ENCODE peak calls at places on chromosomes 12 and 14, in nine cellular contexts. G is GM23248, F is K562, S is neuronal stem cell, V is NT2/D1, K is IMR-90, Z is HCT116, L is fibroblast of lung, A is H9. P is an unnamed sample.

GRCh38 chr14:101500681-101501080 is 60.6 kb upstream of the DIO3 start:
- DNase-seq in G (no peak), F (no peak), S (no peak), V (no peak), K (no peak), Z (no peak), L (no peak), A (peak; percentile 14), P (no peak)

GRCh38 chr14:60226296-60226695 is 22.7 kb upstream of the PPM1A start:
- DNase-seq in G (no peak), F (no peak), S (no peak), V (no peak), K (no peak), Z (no peak), L (no peak), A (no peak), P (no peak)

GRCh38 chr12:29516431-29516875 is 19.0 kb upstream of the OVCH1 start:
- DNase-seq in G (peak; percentile 45), F (no peak), S (no peak), V (no peak), K (peak; percentile 68), Z (no peak), L (peak; percentile 86), A (no peak), P (peak; percentile 83)

GRCh38 chr14:99758121-99758871 is 34.9 kb upstream of the EML1 start:
- DNase-seq in G (peak; percentile 98), F (no peak), S (no peak), V (peak; percentile 56), K (peak; percentile 96), Z (no peak), L (peak; percentile 97), A (peak; percentile 79), P (peak; percentile 94)

GRCh38 chr12:57718641-57719528 is 19.7 kb downstream of the AGAP2 start:
- DNase-seq in G (no peak), F (no peak), S (no peak), V (no peak), K (no peak), Z (no peak), L (no peak), A (no peak), P (no peak)

GRCh38 chr12:72511906-72512305 is 239.7 kb downstream of the TRHDE start:
- DNase-seq in G (peak; percentile 43), F (no peak), S (peak; percentile 36), V (no peak), K (peak; percentile 85), Z (no peak), L (peak; percentile 92), A (no peak), P (peak; percentile 3)

GRCh38 chr14:56813143-56813551 is 2.9 kb upstream of the OTX2 start:
- DNase-seq in G (no peak), F (no peak), S (no peak), V (no peak), K (no peak), Z (no peak), L (no peak), A (no peak), P (no peak)

GRCh38 chr14:74684444-74684843 is 28.4 kb downstream of the AREL1 start:
- DNase-seq in G (no peak), F (no peak), S (no peak), V (no peak), K (no peak), Z (no peak), L (no peak), A (no peak), P (no peak)

GRCh38 chr12:57476162-57476992 is 3.3 kb downstream of the ARHGAP9 start:
- DNase-seq in G (no peak), F (no peak), S (no peak), V (no peak), K (no peak), Z (no peak), L (no peak), A (peak; percentile 64), P (no peak)

GRCh38 chr14:92728781-92729364 is 19.6 kb downstream of the LGMN start:
- DNase-seq in G (no peak), F (no peak), S (no peak), V (no peak), K (peak; percentile 31), Z (no peak), L (peak; percentile 68), A (no peak), P (peak; percentile 92)

GRCh38 chr12:34404377-34405285 is 382.3 kb downstream of the ALG10 start:
- DNase-seq in G (no peak), F (no peak), S (no peak), V (no peak), K (no peak), Z (no peak), L (no peak), A (peak; percentile 15), P (no peak)

GRCh38 chr14:94110552-94111181 is at the start of gene IFI27:
- DNase-seq in G (peak; percentile 46), F (peak; percentile 44), S (no peak), V (no peak), K (peak; percentile 41), Z (no peak), L (peak; percentile 57), A (peak; percentile 28), P (peak; percentile 24)

GRCh38 chr14:90024910-90025309 is 36.9 kb upstream of the KCNK13 start:
- DNase-seq in G (no peak), F (no peak), S (no peak), V (no peak), K (no peak), Z (no peak), L (no peak), A (no peak), P (no peak)

GRCh38 chr12:13178568-13179158 is 17.9 kb upstream of the EMP1 start:
- DNase-seq in G (no peak), F (no peak), S (no peak), V (no peak), K (no peak), Z (no peak), L (no peak), A (no peak), P (no peak)

GRCh38 chr12:13176257-13176656 is 20.3 kb upstream of the EMP1 start:
- DNase-seq in G (no peak), F (no peak), S (no peak), V (no peak), K (no peak), Z (no peak), L (no peak), A (no peak), P (peak; percentile 26)

GRCh38 chr12:13179159-13180074 is 17.1 kb upstream of the EMP1 start:
- DNase-seq in G (peak; percentile 86), F (no peak), S (no peak), V (peak; percentile 66), K (peak; percentile 37), Z (no peak), L (peak; percentile 48), A (peak; percentile 80), P (peak; percentile 74)

GRCh38 chr12:13177373-13177772 is 19.2 kb upstream of the EMP1 start:
- DNase-seq in G (peak; percentile 62), F (no peak), S (no peak), V (no peak), K (no peak), Z (no peak), L (no peak), A (no peak), P (no peak)

DNA sequence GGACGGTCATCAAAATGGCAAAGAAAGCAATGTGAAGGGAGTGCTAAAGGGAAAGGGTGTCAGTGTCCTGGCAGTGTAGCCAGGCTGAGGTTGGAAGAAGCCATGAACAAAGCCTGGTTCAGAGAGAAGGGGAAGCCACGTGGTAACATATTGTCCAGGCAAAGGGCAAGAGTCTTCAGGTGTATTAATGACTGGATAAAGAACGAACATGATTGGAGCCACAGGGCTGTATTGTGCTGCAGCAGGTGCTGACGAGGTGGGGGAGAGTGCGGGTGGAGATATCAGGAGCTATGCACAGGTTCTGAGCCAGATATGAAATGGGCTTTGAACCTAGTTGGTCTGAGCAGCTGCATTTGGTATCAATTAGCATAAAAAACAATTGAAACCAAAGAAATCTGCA is 18.6 kb upstream of the EMP1 start:
- DNase-seq in G (no peak), F (no peak), S (no peak), V (no peak), K (no peak), Z (no peak), L (no peak), A (no peak), P (no peak)
- H3K9ac ChIP-seq in G (no peak overlapping the region), F (no peak overlapping the region), S (no peak overlapping the region), V (no peak overlapping the region), K (no peak overlapping the region), Z (no peak overlapping the region), L (no peak overlapping the region), A (no peak overlapping the region), P (no peak overlapping the region)

GRCh38 chr12:52347016-52347415 is 20.3 kb downstream of the KRT85 start:
- DNase-seq in G (no peak), F (no peak), S (no peak), V (no peak), K (no peak), Z (no peak), L (no peak), A (no peak), P (no peak)
- H3K9ac ChIP-seq in G (no peak overlapping the region), F (no peak overlapping the region), S (no peak overlapping the region), V (no peak overlapping the region), K (no peak overlapping the region), Z (no peak overlapping the region), L (no peak overlapping the region), A (no peak overlapping the region), P (no peak overlapping the region)

DNA sequence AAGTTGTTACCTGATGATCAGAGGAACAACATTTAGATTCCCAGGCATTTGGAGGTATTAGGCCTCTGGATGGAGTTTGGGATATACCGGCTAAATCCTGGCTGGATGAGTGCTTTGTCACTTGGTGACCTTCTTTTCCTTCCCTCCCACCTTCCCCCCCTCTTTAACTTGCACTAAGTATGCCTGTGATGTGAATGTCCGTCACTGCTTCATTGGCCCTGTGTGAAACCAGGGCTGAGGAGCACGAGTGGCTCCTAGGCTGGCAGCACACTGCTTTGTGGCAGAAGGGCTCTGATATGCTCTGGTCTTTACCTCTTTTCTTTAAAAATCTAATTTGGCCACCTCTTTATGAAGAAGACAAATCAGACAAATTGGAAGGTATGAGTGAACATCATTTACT is 95.7 kb downstream of the ESR2 start:
- DNase-seq in G (no peak), F (no peak), S (no peak), V (no peak), K (no peak), Z (no peak), L (no peak), A (no peak), P (no peak)
- H3K9ac ChIP-seq in G (no peak overlapping the region), F (no peak overlapping the region), S (no peak overlapping the region), V (no peak overlapping the region), K (no peak overlapping the region), Z (no peak overlapping the region), L (no peak overlapping the region), A (no peak overlapping the region), P (no peak overlapping the region)

DNA sequence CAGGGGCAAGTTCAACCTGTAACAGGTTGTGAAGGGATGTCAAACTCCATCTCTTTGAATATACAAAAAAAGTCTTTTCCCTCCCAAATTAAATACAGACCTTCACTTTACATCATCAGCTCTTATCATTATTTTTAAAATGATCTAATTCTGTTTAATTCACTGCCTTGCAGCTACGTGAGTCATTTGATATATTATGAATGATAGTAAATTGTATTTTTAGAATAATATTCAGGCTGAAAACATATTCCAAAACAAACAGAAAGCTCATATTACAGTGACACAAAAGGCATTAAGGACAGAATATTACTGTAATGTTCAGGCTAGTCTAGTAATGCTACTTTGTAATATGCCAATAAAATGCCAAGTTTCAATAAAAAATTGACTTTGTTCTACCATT is 53.3 kb downstream of the BCAT1 start:
- DNase-seq in G (peak; percentile 37), F (no peak), S (no peak), V (no peak), K (peak; percentile 73), Z (no peak), L (peak; percentile 51), A (no peak), P (no peak)
- H3K9ac ChIP-seq in G (no peak overlapping the region), F (no peak overlapping the region), S (no peak overlapping the region), V (no peak overlapping the region), K (no peak overlapping the region), Z (no peak overlapping the region), L (no peak overlapping the region), A (no peak overlapping the region), P (no peak overlapping the region)

P was measured in PC-3.